ENCODE peak calls at places on chromosome 6, in six cellular contexts. One of them, this sample, is unnamed.

GRCh38 chr6:87102296-87102695 is 7.4 kb upstream of the CGA start:
- DNase-seq in suprapubic skin: no peak
- DNase-seq in upper lobe of left lung: no peak
- DNase-seq in Peyer's patch: no peak
- DNase-seq in heart left ventricle: peak; percentile 30
- DNase-seq in spleen: no peak
- DNase-seq in this sample: no peak

GRCh38 chr6:38133932-38134703 is 314.6 kb downstream of the ZFAND3 start:
- DNase-seq in suprapubic skin: no peak
- DNase-seq in upper lobe of left lung: no peak
- DNase-seq in Peyer's patch: no peak
- DNase-seq in heart left ventricle: no peak
- DNase-seq in spleen: no peak
- DNase-seq in this sample: no peak

GRCh38 chr6:137697267-137697938 is 169.7 kb upstream of the TNFAIP3 start:
- DNase-seq in suprapubic skin: no peak
- DNase-seq in upper lobe of left lung: no peak
- DNase-seq in Peyer's patch: no peak
- DNase-seq in heart left ventricle: no peak
- DNase-seq in spleen: no peak
- DNase-seq in this sample: no peak

GRCh38 chr6:127566119-127566518 is 10.9 kb upstream of the C6orf58 start:
- DNase-seq in suprapubic skin: no peak
- DNase-seq in upper lobe of left lung: no peak
- DNase-seq in Peyer's patch: no peak
- DNase-seq in heart left ventricle: no peak
- DNase-seq in spleen: no peak
- DNase-seq in this sample: no peak

GRCh38 chr6:34457747-34458462 is 8.0 kb upstream of the PACSIN1 start:
- DNase-seq in suprapubic skin: no peak
- DNase-seq in upper lobe of left lung: no peak
- DNase-seq in Peyer's patch: no peak
- DNase-seq in heart left ventricle: no peak
- DNase-seq in spleen: peak; percentile 61
- DNase-seq in this sample: no peak

GRCh38 chr6:142155895-142156757 is 9.1 kb downstream of the VTA1 start:
- DNase-seq in suprapubic skin: no peak
- DNase-seq in upper lobe of left lung: no peak
- DNase-seq in Peyer's patch: no peak
- DNase-seq in heart left ventricle: no peak
- DNase-seq in spleen: no peak
- DNase-seq in this sample: no peak

GRCh38 chr6:4210619-4211419 is 75.4 kb upstream of the ECI2 start:
- DNase-seq in suprapubic skin: no peak
- DNase-seq in upper lobe of left lung: no peak
- DNase-seq in Peyer's patch: peak; percentile 47
- DNase-seq in heart left ventricle: peak; percentile 54
- DNase-seq in spleen: no peak
- DNase-seq in this sample: peak; percentile 49

GRCh38 chr6:110353420-110353819 is 4.7 kb downstream of the METTL24 start:
- DNase-seq in suprapubic skin: no peak
- DNase-seq in upper lobe of left lung: no peak
- DNase-seq in Peyer's patch: no peak
- DNase-seq in heart left ventricle: no peak
- DNase-seq in spleen: no peak
- DNase-seq in this sample: no peak

GRCh38 chr6:64505312-64505711 is 869.7 kb downstream of the PHF3 start:
- DNase-seq in suprapubic skin: no peak
- DNase-seq in upper lobe of left lung: no peak
- DNase-seq in Peyer's patch: no peak
- DNase-seq in heart left ventricle: no peak
- DNase-seq in spleen: peak; percentile 52
- DNase-seq in this sample: peak; percentile 9

GRCh38 chr6:72464246-72464645 is 157.6 kb upstream of the KCNQ5 start:
- DNase-seq in suprapubic skin: no peak
- DNase-seq in upper lobe of left lung: no peak
- DNase-seq in Peyer's patch: no peak
- DNase-seq in heart left ventricle: no peak
- DNase-seq in spleen: no peak
- DNase-seq in this sample: no peak

GRCh38 chr6:54619102-54619501 is 227.5 kb upstream of the FAM83B start:
- DNase-seq in suprapubic skin: no peak
- DNase-seq in upper lobe of left lung: no peak
- DNase-seq in Peyer's patch: no peak
- DNase-seq in heart left ventricle: no peak
- DNase-seq in spleen: no peak
- DNase-seq in this sample: no peak

GRCh38 chr6:20953019-20953418 is 418.8 kb downstream of the CDKAL1 start:
- DNase-seq in suprapubic skin: no peak
- DNase-seq in upper lobe of left lung: no peak
- DNase-seq in Peyer's patch: no peak
- DNase-seq in heart left ventricle: no peak
- DNase-seq in spleen: no peak
- DNase-seq in this sample: no peak

GRCh38 chr6:7615611-7616383 is 25.8 kb downstream of the SNRNP48 start:
- DNase-seq in suprapubic skin: no peak
- DNase-seq in upper lobe of left lung: no peak
- DNase-seq in Peyer's patch: no peak
- DNase-seq in heart left ventricle: no peak
- DNase-seq in spleen: no peak
- DNase-seq in this sample: no peak

GRCh38 chr6:3796396-3796795 is 44.9 kb upstream of the PXDC1 start:
- DNase-seq in suprapubic skin: no peak
- DNase-seq in upper lobe of left lung: no peak
- DNase-seq in Peyer's patch: no peak
- DNase-seq in heart left ventricle: peak; percentile 68
- DNase-seq in spleen: no peak
- DNase-seq in this sample: no peak

GRCh38 chr6:149876241-149876933 is 12.2 kb upstream of the LRP11 start:
- DNase-seq in suprapubic skin: no peak
- DNase-seq in upper lobe of left lung: no peak
- DNase-seq in Peyer's patch: no peak
- DNase-seq in heart left ventricle: no peak
- DNase-seq in spleen: no peak
- DNase-seq in this sample: no peak

GRCh38 chr6:158799051-158799792 is 19.9 kb downstream of the EZR start:
- DNase-seq in suprapubic skin: no peak
- DNase-seq in upper lobe of left lung: peak; percentile 48
- DNase-seq in Peyer's patch: no peak
- DNase-seq in heart left ventricle: no peak
- DNase-seq in spleen: no peak
- DNase-seq in this sample: no peak

GRCh38 chr6:139577991-139578604 is 203.7 kb upstream of the CITED2 start:
- DNase-seq in suprapubic skin: no peak
- DNase-seq in upper lobe of left lung: no peak
- DNase-seq in Peyer's patch: no peak
- DNase-seq in heart left ventricle: no peak
- DNase-seq in spleen: no peak
- DNase-seq in this sample: no peak

GRCh38 chr6:83459663-83460062 is 28.8 kb upstream of the ME1 start:
- DNase-seq in suprapubic skin: no peak
- DNase-seq in upper lobe of left lung: no peak
- DNase-seq in Peyer's patch: no peak
- DNase-seq in heart left ventricle: no peak
- DNase-seq in spleen: no peak
- DNase-seq in this sample: no peak

GRCh38 chr6:73520688-73521350 is at the start of gene EEF1A1:
- DNase-seq in suprapubic skin: peak; percentile 100
- DNase-seq in upper lobe of left lung: peak; percentile 100
- DNase-seq in Peyer's patch: peak; percentile 99
- DNase-seq in heart left ventricle: peak; percentile 97
- DNase-seq in spleen: peak; percentile 100
- DNase-seq in this sample: peak; percentile 88

GRCh38 chr6:73516712-73517489 is 3.9 kb downstream of the EEF1A1 start:
- DNase-seq in suprapubic skin: no peak
- DNase-seq in upper lobe of left lung: no peak
- DNase-seq in Peyer's patch: no peak
- DNase-seq in heart left ventricle: no peak
- DNase-seq in spleen: no peak
- DNase-seq in this sample: no peak

GRCh38 chr6:73523434-73524123 is 2.7 kb upstream of the EEF1A1 start:
- DNase-seq in suprapubic skin: peak; percentile 81
- DNase-seq in upper lobe of left lung: peak; percentile 79
- DNase-seq in Peyer's patch: peak; percentile 78
- DNase-seq in heart left ventricle: peak; percentile 65
- DNase-seq in spleen: peak; percentile 96
- DNase-seq in this sample: peak; percentile 54

GRCh38 chr6:73521351-73522254 is 771 bp upstream of the EEF1A1 start:
- DNase-seq in suprapubic skin: peak; percentile 91
- DNase-seq in upper lobe of left lung: peak; percentile 66
- DNase-seq in Peyer's patch: peak; percentile 71
- DNase-seq in heart left ventricle: peak; percentile 83
- DNase-seq in spleen: peak; percentile 96
- DNase-seq in this sample: no peak

DNA sequence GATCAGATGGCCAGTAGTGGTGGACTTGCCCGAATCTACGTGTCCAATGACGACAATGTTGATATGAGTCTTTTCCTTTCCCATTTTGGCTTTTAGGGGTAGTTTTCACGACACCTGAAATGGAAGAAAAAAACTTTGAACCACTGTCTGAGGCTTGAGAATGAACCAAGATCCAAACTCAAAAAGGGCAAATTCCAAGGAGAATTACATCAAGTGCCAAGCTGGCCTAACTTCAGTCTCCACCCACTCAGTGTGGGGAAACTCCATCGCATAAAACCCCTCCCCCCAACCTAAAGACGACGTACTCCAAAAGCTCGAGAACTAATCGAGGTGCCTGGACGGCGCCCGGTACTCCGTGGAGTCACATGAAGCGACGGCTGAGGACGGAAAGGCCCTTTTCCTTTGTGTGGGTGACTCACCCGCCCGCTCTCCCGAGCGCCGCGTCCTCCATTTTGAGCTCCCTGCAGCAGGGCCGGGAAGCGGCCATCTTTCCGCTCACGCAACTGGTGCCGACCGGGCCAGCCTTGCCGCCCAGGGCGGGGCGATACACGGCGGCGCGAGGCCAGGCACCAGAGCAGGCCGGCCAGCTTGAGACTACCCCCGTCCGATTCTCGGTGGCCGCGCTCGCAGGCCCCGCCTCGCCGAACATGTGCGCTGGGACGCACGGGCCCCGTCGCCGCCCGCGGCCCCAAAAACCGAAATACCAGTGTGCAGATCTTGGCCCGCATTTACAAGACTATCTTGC is 717 bp downstream of the EEF1A1 start:
- DNase-seq in suprapubic skin: peak; percentile 90
- DNase-seq in upper lobe of left lung: peak; percentile 85
- DNase-seq in Peyer's patch: peak; percentile 57
- DNase-seq in heart left ventricle: peak; percentile 75
- DNase-seq in spleen: peak; percentile 96
- DNase-seq in this sample: no peak
- TF ChIP-seq POLR2A in suprapubic skin: no peak
- TF ChIP-seq POLR2A in upper lobe of left lung: no peak
- TF ChIP-seq POLR2A in Peyer's patch: peak; percentile 62
- TF ChIP-seq POLR2A in heart left ventricle: no peak
- TF ChIP-seq POLR2A in spleen: peak; percentile 2
- TF ChIP-seq POLR2A in this sample: no peak

GRCh38 chr6:140768133-140768532 is 1364.6 kb upstream of the GJE1 start:
- DNase-seq in suprapubic skin: no peak
- DNase-seq in upper lobe of left lung: no peak
- DNase-seq in Peyer's patch: no peak
- DNase-seq in heart left ventricle: no peak
- DNase-seq in spleen: no peak
- DNase-seq in this sample: no peak
- TF ChIP-seq POLR2A in suprapubic skin: no peak
- TF ChIP-seq POLR2A in upper lobe of left lung: no peak
- TF ChIP-seq POLR2A in Peyer's patch: no peak
- TF ChIP-seq POLR2A in heart left ventricle: no peak
- TF ChIP-seq POLR2A in spleen: no peak
- TF ChIP-seq POLR2A in this sample: no peak

DNA sequence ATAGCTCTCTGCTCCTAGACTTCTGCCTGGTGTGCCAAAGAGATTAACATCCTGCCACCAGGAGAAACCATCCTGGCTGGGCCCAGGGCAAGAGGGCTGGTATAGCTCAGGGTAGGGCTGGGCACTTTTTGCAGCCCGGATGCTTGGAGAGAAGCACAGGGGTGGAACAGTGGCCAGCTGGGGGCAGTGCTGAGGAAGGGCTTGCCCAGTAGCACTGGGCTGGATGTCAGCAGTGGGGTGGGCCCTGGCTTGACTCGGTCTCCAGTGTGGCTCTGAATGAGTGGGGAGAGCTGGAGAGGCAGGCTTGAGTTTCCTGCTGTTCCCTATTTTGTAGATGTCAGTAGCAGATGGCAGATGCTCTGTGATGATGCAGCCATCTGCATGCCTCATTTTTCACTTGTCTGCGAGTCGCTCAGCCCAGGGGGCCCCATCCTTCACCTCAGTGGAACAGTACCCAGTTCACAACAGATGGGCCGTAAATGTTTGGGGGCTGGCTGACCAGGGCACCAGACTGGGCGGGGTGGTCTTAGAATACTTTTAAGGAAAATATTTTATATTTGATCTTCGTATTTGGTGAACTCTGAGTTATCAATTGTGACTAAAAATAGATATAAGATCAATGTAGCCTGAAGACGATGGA is 56.4 kb upstream of the TULP1 start:
- DNase-seq in suprapubic skin: peak; percentile 79
- DNase-seq in upper lobe of left lung: peak; percentile 35
- DNase-seq in Peyer's patch: peak; percentile 48
- DNase-seq in heart left ventricle: no peak
- DNase-seq in spleen: peak; percentile 84
- DNase-seq in this sample: no peak
- TF ChIP-seq POLR2A in suprapubic skin: no peak
- TF ChIP-seq POLR2A in upper lobe of left lung: no peak
- TF ChIP-seq POLR2A in Peyer's patch: peak; percentile 11
- TF ChIP-seq POLR2A in heart left ventricle: no peak
- TF ChIP-seq POLR2A in spleen: no peak
- TF ChIP-seq POLR2A in this sample: no peak

GRCh38 chr6:45195137-45195536 is 133.0 kb upstream of the RUNX2 start:
- DNase-seq in suprapubic skin: no peak
- DNase-seq in upper lobe of left lung: no peak
- DNase-seq in Peyer's patch: no peak
- DNase-seq in heart left ventricle: no peak
- DNase-seq in spleen: no peak
- DNase-seq in this sample: no peak
- TF ChIP-seq POLR2A in suprapubic skin: no peak
- TF ChIP-seq POLR2A in upper lobe of left lung: no peak
- TF ChIP-seq POLR2A in Peyer's patch: no peak
- TF ChIP-seq POLR2A in heart left ventricle: no peak
- TF ChIP-seq POLR2A in spleen: no peak
- TF ChIP-seq POLR2A in this sample: no peak